ENCODE peak calls at places on chromosome 18, in ten cellular contexts. F is WTC11, T is Calu3, X is A549, L is astrocyte of the spinal cord, M is HFF-Myc, Z is mucosa of descending colon, B is heart right ventricle, H is RWPE1, I is neural crest cell. V is an unnamed sample.

GRCh38 chr18:58776084-58776483 is 88.6 kb upstream of the ZNF532 start:
- DNase-seq in F (no peak), T (no peak), X (no peak), L (no peak), M (no peak), Z (no peak), B (no peak), H (no peak), I (no peak), V (no peak)

GRCh38 chr18:46793565-46793964 is 36.7 kb upstream of the ST8SIA5 start:
- DNase-seq in F (no peak), T (no peak), X (no peak), L (no peak), M (no peak), Z (no peak), B (no peak), H (no peak), I (no peak), V (peak)

GRCh38 chr18:47184419-47185050 is 8.4 kb upstream of the IER3IP1 start:
- DNase-seq in F (no peak), T (no peak), X (peak), L (no peak), M (peak), Z (no peak), B (no peak), H (no peak), I (no peak), V (no peak)

GRCh38 chr18:49839012-49839411 is 25.7 kb upstream of the ACAA2 start:
- DNase-seq in F (no peak), T (no peak), X (peak), L (peak), M (no peak), Z (no peak), B (no peak), H (peak), I (no peak), V (peak)

GRCh38 chr18:37289423-37289822 is 276.2 kb downstream of the CELF4 start:
- DNase-seq in F (no peak), T (no peak), X (no peak), L (no peak), M (no peak), Z (peak), B (no peak), H (no peak), I (no peak), V (no peak)

GRCh38 chr18:45844938-45845337 is 19.5 kb downstream of the SIGLEC15 start:
- DNase-seq in F (no peak), T (no peak), X (no peak), L (no peak), M (no peak), Z (no peak), B (no peak), H (no peak), I (no peak), V (no peak)

GRCh38 chr18:3213231-3214059 is 6.3 kb downstream of the MYOM1 start:
- DNase-seq in F (no peak), T (no peak), X (no peak), L (peak), M (no peak), Z (no peak), B (no peak), H (no peak), I (no peak), V (no peak)

GRCh38 chr18:74539289-74539688 is 5.0 kb downstream of the CNDP1 start:
- DNase-seq in F (no peak), T (no peak), X (no peak), L (no peak), M (no peak), Z (no peak), B (no peak), H (no peak), I (no peak), V (no peak)

GRCh38 chr18:49563701-49564100 is 1.8 kb downstream of the LIPG start:
- DNase-seq in F (no peak), T (no peak), X (no peak), L (no peak), M (no peak), Z (no peak), B (no peak), H (no peak), I (no peak), V (no peak)

GRCh38 chr18:42310956-42311355 is 355.9 kb downstream of the PIK3C3 start:
- DNase-seq in F (peak), T (no peak), X (no peak), L (no peak), M (no peak), Z (no peak), B (peak), H (peak), I (no peak), V (no peak)
- TF ChIP-seq CTCF in F (no peak), T (no peak), X (no peak), L (no peak), M (no peak), Z (no peak), B (no peak), H (no peak), I (no peak), V (no peak)

DNA sequence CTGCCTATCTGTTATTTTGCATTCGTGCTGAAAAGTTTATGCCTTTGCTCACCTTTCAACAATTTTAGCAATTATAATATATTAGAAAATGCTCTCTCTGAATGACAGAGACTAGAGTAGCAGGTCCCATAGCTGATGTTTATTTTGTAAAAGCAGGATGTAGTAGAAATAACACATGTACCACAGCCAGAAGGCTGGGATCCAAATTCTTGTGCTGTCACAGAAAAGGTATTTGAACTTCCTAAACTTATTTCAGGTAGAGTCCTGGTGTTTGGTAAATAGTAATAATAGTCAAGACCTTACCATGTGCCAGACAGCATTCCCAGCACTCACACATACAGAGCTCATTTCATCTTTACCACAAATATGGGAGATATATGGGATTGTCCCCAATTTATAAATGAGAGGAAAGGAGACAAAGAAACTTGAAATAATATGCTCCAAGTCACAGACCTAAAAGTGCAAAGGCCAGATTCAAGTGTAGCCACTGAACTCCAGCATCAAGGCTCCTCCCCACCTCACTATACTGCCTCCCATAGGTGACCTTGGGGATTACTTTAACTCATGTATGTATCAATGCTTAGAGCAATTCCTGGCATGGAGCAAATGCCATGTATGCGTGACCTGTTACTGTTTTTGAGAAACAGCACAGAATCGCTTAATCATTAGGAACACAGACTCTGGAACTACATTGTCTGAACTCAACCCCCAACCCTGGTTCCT is 284.7 kb upstream of the RAB12 start:
- DNase-seq in F (no peak), T (no peak), X (no peak), L (no peak), M (no peak), Z (no peak), B (no peak), H (no peak), I (no peak), V (peak)
- TF ChIP-seq CTCF in F (no peak), T (no peak), X (no peak), L (peak), M (no peak), Z (no peak), B (no peak), H (no peak), I (no peak), V (peak)

DNA sequence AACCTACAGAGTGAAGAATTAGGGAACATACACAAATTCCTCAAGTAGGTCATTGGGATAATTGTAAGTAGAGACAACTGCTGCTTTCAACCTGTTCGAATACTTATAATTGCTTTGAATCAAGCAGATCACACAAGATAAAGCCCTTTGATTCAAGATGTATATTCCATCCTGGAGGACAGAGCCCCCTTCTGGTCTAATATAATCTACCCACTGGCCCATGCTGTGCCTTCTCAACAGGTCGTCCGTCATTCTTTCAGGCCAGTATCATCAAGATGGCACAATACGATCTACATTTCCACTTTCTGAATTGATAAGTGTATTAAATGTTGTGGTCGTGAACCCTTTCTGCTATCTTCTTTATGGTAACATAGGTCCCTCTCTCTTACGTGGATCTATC is 387.0 kb upstream of the CDH19 start:
- DNase-seq in F (no peak), T (no peak), X (no peak), L (no peak), M (no peak), Z (no peak), B (no peak), H (no peak), I (no peak), V (no peak)
- TF ChIP-seq CTCF in F (no peak), T (no peak), X (no peak), L (no peak), M (no peak), Z (no peak), B (no peak), H (no peak), I (no peak), V (peak)

GRCh38 chr18:69636529-69637301 is 236.0 kb downstream of the DOK6 start:
- DNase-seq in F (peak), T (no peak), X (no peak), L (no peak), M (no peak), Z (no peak), B (no peak), H (no peak), I (no peak), V (no peak)
- TF ChIP-seq CTCF in F (no peak), T (no peak), X (no peak), L (no peak), M (peak), Z (no peak), B (peak), H (no peak), I (peak), V (peak)

V was measured in PC-3.